ENCODE peak calls at places on chromosomes 13 and 19, in four cellular contexts. One of them, this sample, is unnamed.
A peak's percentile ranks its signal among the peaks of the same experiment; 100 is the strongest.

GRCh38 chr13:40640845-40641458 is 25.5 kb downstream of the FOXO1 start:
- DNase-seq in H1: no peak
- DNase-seq in fibroblast of lung: no peak
- DNase-seq in MM.1S: no peak
- DNase-seq in this sample: no peak

GRCh38 chr19:543912-544608 is at the start of gene GZMM:
- DNase-seq in fibroblast of lung: no peak
- DNase-seq in H1: no peak
- DNase-seq in MM.1S: no peak
- DNase-seq in this sample: no peak

GRCh38 chr19:55041627-55042343 is 3.7 kb upstream of the GP6 start:
- DNase-seq in MM.1S: no peak
- DNase-seq in H1: no peak
- DNase-seq in fibroblast of lung: no peak
- DNase-seq in this sample: no peak

GRCh38 chr13:73228546-73228945 is 169.7 kb downstream of the KLF5 start:
- DNase-seq in MM.1S: peak; percentile 77
- DNase-seq in H1: no peak
- DNase-seq in fibroblast of lung: no peak
- DNase-seq in this sample: no peak

GRCh38 chr19:29089315-29089855 is 123.6 kb downstream of the UQCRFS1 start:
- DNase-seq in MM.1S: no peak
- DNase-seq in fibroblast of lung: no peak
- DNase-seq in H1: no peak
- DNase-seq in this sample: no peak

GRCh38 chr19:13329766-13330165 is 176.5 kb downstream of the CACNA1A start:
- DNase-seq in MM.1S: no peak
- DNase-seq in fibroblast of lung: no peak
- DNase-seq in H1: no peak
- DNase-seq in this sample: no peak

GRCh38 chr19:32418155-32418554 is 12.6 kb downstream of the DPY19L3 start:
- DNase-seq in H1: no peak
- DNase-seq in fibroblast of lung: no peak
- DNase-seq in MM.1S: no peak
- DNase-seq in this sample: no peak

GRCh38 chr13:99415851-99416331 is 85.4 kb upstream of the TM9SF2 start:
- DNase-seq in MM.1S: no peak
- DNase-seq in H1: no peak
- DNase-seq in fibroblast of lung: no peak
- DNase-seq in this sample: no peak

GRCh38 chr13:94327318-94327717 is 152.2 kb downstream of the DCT start:
- DNase-seq in MM.1S: peak; percentile 79
- DNase-seq in H1: no peak
- DNase-seq in fibroblast of lung: no peak
- DNase-seq in this sample: no peak

GRCh38 chr13:47136659-47136975 is 239.8 kb upstream of the HTR2A start:
- DNase-seq in fibroblast of lung: no peak
- DNase-seq in H1: no peak
- DNase-seq in MM.1S: no peak
- DNase-seq in this sample: no peak

GRCh38 chr19:12872941-12873890 is 8.0 kb downstream of the DNASE2 start:
- DNase-seq in H1: no peak
- DNase-seq in MM.1S: peak; percentile 25
- DNase-seq in fibroblast of lung: peak; percentile 35
- DNase-seq in this sample: peak; percentile 83

GRCh38 chr19:366205-366783 is 21.7 kb upstream of the MIER2 start:
- DNase-seq in fibroblast of lung: no peak
- DNase-seq in MM.1S: no peak
- DNase-seq in H1: no peak
- DNase-seq in this sample: no peak

GRCh38 chr13:48263196-48263595 is 30.2 kb downstream of the ITM2B start:
- DNase-seq in fibroblast of lung: no peak
- DNase-seq in H1: no peak
- DNase-seq in MM.1S: no peak
- DNase-seq in this sample: no peak

GRCh38 chr13:78022164-78022877 is 103.7 kb upstream of the EDNRB start:
- DNase-seq in H1: no peak
- DNase-seq in fibroblast of lung: peak; percentile 40
- DNase-seq in MM.1S: peak; percentile 94
- DNase-seq in this sample: no peak

GRCh38 chr19:14142262-14143190 is 6.1 kb upstream of the ASF1B start:
- DNase-seq in MM.1S: no peak
- DNase-seq in fibroblast of lung: no peak
- DNase-seq in H1: no peak
- DNase-seq in this sample: no peak

GRCh38 chr13:40779049-40779448 is 8.1 kb upstream of the MRPS31 start:
- DNase-seq in fibroblast of lung: no peak
- DNase-seq in H1: no peak
- DNase-seq in MM.1S: no peak
- DNase-seq in this sample: no peak

GRCh38 chr19:1956143-1956537 is 15.2 kb downstream of the CSNK1G2 start:
- DNase-seq in fibroblast of lung: no peak
- DNase-seq in H1: no peak
- DNase-seq in MM.1S: no peak
- DNase-seq in this sample: no peak

GRCh38 chr19:29988351-29988750 is 46.3 kb downstream of the URI1 start:
- DNase-seq in MM.1S: no peak
- DNase-seq in fibroblast of lung: no peak
- DNase-seq in H1: no peak
- DNase-seq in this sample: no peak

GRCh38 chr13:45865414-45865813 is 13.9 kb upstream of the SIAH3 start:
- DNase-seq in fibroblast of lung: no peak
- DNase-seq in MM.1S: no peak
- DNase-seq in H1: no peak
- DNase-seq in this sample: no peak

GRCh38 chr19:50331187-50332013 is 2.2 kb upstream of the KCNC3 start:
- DNase-seq in H1: no peak
- DNase-seq in fibroblast of lung: no peak
- DNase-seq in MM.1S: no peak
- DNase-seq in this sample: no peak

GRCh38 chr13:24503376-24503690 is 9.2 kb downstream of the PARP4 start:
- DNase-seq in MM.1S: no peak
- DNase-seq in H1: no peak
- DNase-seq in fibroblast of lung: no peak
- DNase-seq in this sample: no peak

GRCh38 chr13:21242236-21242635 is 65.8 kb downstream of the MRPL57 start:
- DNase-seq in MM.1S: no peak
- DNase-seq in H1: peak; percentile 36
- DNase-seq in fibroblast of lung: no peak
- DNase-seq in this sample: no peak

GRCh38 chr13:95349267-95349666 is 48.0 kb upstream of the ABCC4 start:
- DNase-seq in H1: no peak
- DNase-seq in fibroblast of lung: peak; percentile 9
- DNase-seq in MM.1S: no peak
- DNase-seq in this sample: no peak

GRCh38 chr13:46712524-46712923 is 84.4 kb downstream of the ESD start:
- DNase-seq in H1: no peak
- DNase-seq in fibroblast of lung: no peak
- DNase-seq in MM.1S: no peak
- DNase-seq in this sample: no peak

GRCh38 chr19:58581227-58582141 is 8.3 kb upstream of the MZF1 start:
- DNase-seq in fibroblast of lung: peak; percentile 90
- DNase-seq in MM.1S: no peak
- DNase-seq in H1: peak; percentile 92
- DNase-seq in this sample: no peak

GRCh38 chr13:46165485-46166220 is 16.3 kb downstream of the LCP1 start:
- DNase-seq in H1: no peak
- DNase-seq in fibroblast of lung: no peak
- DNase-seq in MM.1S: peak; percentile 67
- DNase-seq in this sample: no peak

GRCh38 chr19:35395762-35396199 is 24.9 kb downstream of the GPR42 start:
- DNase-seq in fibroblast of lung: no peak
- DNase-seq in MM.1S: no peak
- DNase-seq in H1: no peak
- DNase-seq in this sample: no peak

GRCh38 chr13:29877456-29878096 is 27.2 kb upstream of the UBL3 start:
- DNase-seq in MM.1S: no peak
- DNase-seq in fibroblast of lung: no peak
- DNase-seq in H1: no peak
- DNase-seq in this sample: no peak

GRCh38 chr19:31448221-31448657 is 99.0 kb upstream of the TSHZ3 start:
- DNase-seq in H1: no peak
- DNase-seq in MM.1S: no peak
- DNase-seq in fibroblast of lung: peak; percentile 96
- DNase-seq in this sample: no peak

GRCh38 chr19:54179921-54180452 is 7.0 kb upstream of the TMC4 start:
- DNase-seq in fibroblast of lung: peak; percentile 71
- DNase-seq in MM.1S: no peak
- DNase-seq in H1: peak; percentile 92
- DNase-seq in this sample: no peak

GRCh38 chr13:114112826-114113322 is 19.5 kb downstream of the RASA3 start:
- DNase-seq in H1: no peak
- DNase-seq in fibroblast of lung: no peak
- DNase-seq in MM.1S: no peak
- DNase-seq in this sample: no peak

GRCh38 chr19:2646866-2647535 is 55.5 kb downstream of the GNG7 start:
- DNase-seq in MM.1S: no peak
- DNase-seq in H1: no peak
- DNase-seq in fibroblast of lung: no peak
- DNase-seq in this sample: no peak

GRCh38 chr19:1449467-1450442 is at the start of gene APC2:
- DNase-seq in H1: no peak
- DNase-seq in fibroblast of lung: peak; percentile 26
- DNase-seq in MM.1S: no peak
- DNase-seq in this sample: no peak

GRCh38 chr19:55341191-55342043 is 1.7 kb downstream of the KMT5C start:
- DNase-seq in MM.1S: peak; percentile 67
- DNase-seq in fibroblast of lung: peak; percentile 44
- DNase-seq in H1: no peak
- DNase-seq in this sample: no peak

GRCh38 chr19:17026706-17027427 is at the start of gene CPAMD8:
- DNase-seq in H1: no peak
- DNase-seq in fibroblast of lung: no peak
- DNase-seq in MM.1S: no peak
- DNase-seq in this sample: no peak

GRCh38 chr19:12126707-12127106 is 13.4 kb downstream of the ZNF20 start:
- DNase-seq in H1: no peak
- DNase-seq in MM.1S: peak; percentile 31
- DNase-seq in fibroblast of lung: no peak
- DNase-seq in this sample: no peak

GRCh38 chr13:57624565-57625435 is 6.7 kb upstream of the PCDH17 start:
- DNase-seq in MM.1S: peak; percentile 18
- DNase-seq in fibroblast of lung: peak; percentile 78
- DNase-seq in H1: no peak
- DNase-seq in this sample: no peak

GRCh38 chr19:35332817-35333216 is 3.8 kb downstream of the CD22 start:
- DNase-seq in fibroblast of lung: no peak
- DNase-seq in H1: no peak
- DNase-seq in MM.1S: no peak
- DNase-seq in this sample: no peak

GRCh38 chr19:18430417-18431144 is 7.4 kb downstream of the ISYNA1 start:
- DNase-seq in fibroblast of lung: no peak
- DNase-seq in H1: no peak
- DNase-seq in MM.1S: no peak
- DNase-seq in this sample: no peak

GRCh38 chr19:18428837-18429674 is 8.9 kb downstream of the ISYNA1 start:
- DNase-seq in fibroblast of lung: peak; percentile 82
- DNase-seq in MM.1S: peak; percentile 77
- DNase-seq in H1: no peak
- DNase-seq in this sample: no peak

GRCh38 chr19:18428173-18428836 is 9.1 kb downstream of the SSBP4 start:
- DNase-seq in H1: no peak
- DNase-seq in fibroblast of lung: no peak
- DNase-seq in MM.1S: no peak
- DNase-seq in this sample: no peak

GRCh38 chr19:18431351-18432197 is 6.4 kb downstream of the ISYNA1 start:
- DNase-seq in H1: no peak
- DNase-seq in fibroblast of lung: no peak
- DNase-seq in MM.1S: no peak
- DNase-seq in this sample: no peak

DNA sequence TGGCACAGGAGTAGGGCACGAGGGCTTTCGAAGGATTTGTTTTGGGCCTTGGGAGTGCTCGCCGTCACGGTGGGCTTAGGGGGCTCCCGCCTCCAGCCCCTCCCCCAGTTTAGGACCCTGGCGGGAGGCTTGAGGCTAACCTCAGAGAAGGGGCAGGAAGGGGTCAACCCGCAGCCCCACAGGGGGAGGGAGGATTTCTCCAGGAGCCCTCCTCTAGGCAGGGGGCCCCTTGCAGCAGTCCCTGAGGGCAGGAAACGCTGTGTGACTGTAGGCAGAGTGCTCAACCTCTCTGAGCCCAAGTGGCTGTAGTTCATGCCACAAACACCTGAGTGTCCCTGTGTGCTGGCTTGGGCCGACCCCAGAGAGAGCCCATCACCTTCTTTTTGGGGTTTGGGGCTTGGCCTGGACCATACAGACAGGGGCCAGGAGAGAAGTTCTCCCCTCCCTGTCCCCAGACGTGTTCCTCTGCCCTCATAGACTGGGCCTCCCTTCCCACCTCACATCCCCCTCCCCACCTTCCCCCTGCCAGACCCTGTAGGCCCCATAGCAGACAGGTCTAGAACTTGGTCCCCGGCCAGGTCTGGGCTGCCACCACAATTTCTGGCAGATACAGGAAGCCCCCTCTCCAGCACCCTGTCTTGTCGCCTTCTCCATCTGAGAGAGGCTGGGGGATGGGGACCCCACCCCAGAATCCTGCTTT is 8.1 kb downstream of the ISYNA1 start:
- DNase-seq in H1: no peak
- DNase-seq in MM.1S: no peak
- DNase-seq in fibroblast of lung: no peak
- DNase-seq in this sample: no peak
- H3K9ac ChIP-seq in H1: no peak overlapping the region
- H3K9ac ChIP-seq in MM.1S: peak overlapping the region; percentile 56
- H3K9ac ChIP-seq in fibroblast of lung: peak overlapping the region; percentile 80
- H3K9ac ChIP-seq in this sample: no peak overlapping the region

DNA sequence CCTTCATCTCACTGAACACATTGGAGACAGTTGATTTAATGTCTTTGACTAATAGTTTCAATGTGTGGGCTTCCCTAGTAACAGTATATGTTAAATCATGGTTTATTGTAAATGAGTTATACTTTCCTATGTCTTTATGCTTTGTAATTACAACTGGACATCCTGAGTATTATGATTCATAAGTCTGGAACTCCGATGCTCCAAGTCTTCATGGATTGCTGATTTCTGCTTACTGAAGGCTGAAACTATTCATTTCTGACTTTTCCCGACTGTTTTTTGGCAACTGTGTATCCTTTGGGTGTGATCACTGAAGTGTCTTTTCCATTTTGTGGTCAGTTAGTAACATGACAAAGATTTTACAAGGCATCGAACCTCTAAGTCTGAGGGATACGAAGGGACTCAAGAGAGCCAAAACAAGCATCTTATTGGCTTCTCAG is 20.0 kb upstream of the CD70 start:
- DNase-seq in fibroblast of lung: peak; percentile 63
- DNase-seq in MM.1S: no peak
- DNase-seq in H1: no peak
- DNase-seq in this sample: no peak
- H3K27ac ChIP-seq in fibroblast of lung: peak overlapping the region; percentile 41
- H3K27ac ChIP-seq in MM.1S: no peak overlapping the region
- H3K27ac ChIP-seq in H1: no peak overlapping the region
- H3K27ac ChIP-seq in this sample: no peak overlapping the region

GRCh38 chr19:40613669-40614594 is 12.8 kb downstream of the LTBP4 start:
- DNase-seq in H1: no peak
- DNase-seq in fibroblast of lung: peak; percentile 75
- DNase-seq in MM.1S: peak; percentile 83
- DNase-seq in this sample: no peak
- H3K9ac ChIP-seq in H1: no peak overlapping the region
- H3K9ac ChIP-seq in fibroblast of lung: peak overlapping the region; percentile 62
- H3K9ac ChIP-seq in MM.1S: peak overlapping the region; percentile 57
- H3K9ac ChIP-seq in this sample: peak overlapping the region; percentile 86

GRCh38 chr13:75785130-75785529 is 149.0 kb downstream of the LMO7 start:
- DNase-seq in MM.1S: no peak
- DNase-seq in fibroblast of lung: peak; percentile 55
- DNase-seq in H1: no peak
- DNase-seq in this sample: no peak
- H3K27ac ChIP-seq in MM.1S: no peak overlapping the region
- H3K27ac ChIP-seq in fibroblast of lung: no peak overlapping the region
- H3K27ac ChIP-seq in H1: no peak overlapping the region
- H3K27ac ChIP-seq in this sample: peak overlapping the region; percentile 44

This sample was measured in SK-N-MC.